ENCODE peak calls at places on chromosomes 3 and 15, in four cellular contexts. One of them, this sample, is unnamed.
A peak's percentile ranks its signal among the peaks of the same experiment; 100 is the strongest.

GRCh38 chr3:178206554-178206953 is 329.7 kb upstream of the KCNMB2 start:
- DNase-seq in colonic mucosa: no peak
- DNase-seq in heart right ventricle: no peak
- DNase-seq in stomach: no peak
- DNase-seq in this sample: no peak

GRCh38 chr15:29141908-29142747 is 127.5 kb downstream of the NSMCE3 start:
- DNase-seq in colonic mucosa: no peak
- DNase-seq in stomach: no peak
- DNase-seq in heart right ventricle: no peak
- DNase-seq in this sample: peak; percentile 40

GRCh38 chr15:87123676-87124382 is 1044.2 kb downstream of the AGBL1 start:
- DNase-seq in heart right ventricle: no peak
- DNase-seq in colonic mucosa: no peak
- DNase-seq in stomach: no peak
- DNase-seq in this sample: no peak

GRCh38 chr15:51499379-51499976 is 123.1 kb downstream of the DMXL2 start:
- DNase-seq in heart right ventricle: no peak
- DNase-seq in stomach: no peak
- DNase-seq in colonic mucosa: no peak
- DNase-seq in this sample: no peak

GRCh38 chr3:24388611-24389010 is 106.0 kb downstream of the THRB start:
- DNase-seq in stomach: no peak
- DNase-seq in colonic mucosa: no peak
- DNase-seq in heart right ventricle: no peak
- DNase-seq in this sample: no peak

GRCh38 chr3:138308783-138309182 is 20.9 kb downstream of the NME9 start:
- DNase-seq in heart right ventricle: no peak
- DNase-seq in colonic mucosa: no peak
- DNase-seq in stomach: no peak
- DNase-seq in this sample: no peak

GRCh38 chr3:21621396-21621695 is 129.7 kb downstream of the ZNF385D start:
- DNase-seq in colonic mucosa: no peak
- DNase-seq in heart right ventricle: no peak
- DNase-seq in stomach: no peak
- DNase-seq in this sample: no peak

GRCh38 chr3:72750405-72750922 is 97.8 kb downstream of the SHQ1 start:
- DNase-seq in heart right ventricle: no peak
- DNase-seq in stomach: no peak
- DNase-seq in colonic mucosa: no peak
- DNase-seq in this sample: no peak

GRCh38 chr15:90557651-90558084 is 27.9 kb downstream of the CRTC3 start:
- DNase-seq in heart right ventricle: peak; percentile 82
- DNase-seq in colonic mucosa: peak; percentile 46
- DNase-seq in stomach: peak; percentile 93
- DNase-seq in this sample: peak; percentile 71

GRCh38 chr15:98809273-98809672 is 160.9 kb downstream of the IGF1R start:
- DNase-seq in colonic mucosa: no peak
- DNase-seq in stomach: peak; percentile 69
- DNase-seq in heart right ventricle: peak; percentile 46
- DNase-seq in this sample: no peak

GRCh38 chr3:112116777-112117186 is 16.3 kb downstream of the GCSAM start:
- DNase-seq in heart right ventricle: peak; percentile 40
- DNase-seq in colonic mucosa: no peak
- DNase-seq in stomach: no peak
- DNase-seq in this sample: no peak

GRCh38 chr3:101379695-101380376 is 59.5 kb upstream of the IMPG2 start:
- DNase-seq in colonic mucosa: no peak
- DNase-seq in stomach: no peak
- DNase-seq in heart right ventricle: no peak
- DNase-seq in this sample: no peak

GRCh38 chr3:190252080-190252479 is 70.2 kb downstream of the CLDN1 start:
- DNase-seq in heart right ventricle: no peak
- DNase-seq in colonic mucosa: no peak
- DNase-seq in stomach: no peak
- DNase-seq in this sample: no peak

GRCh38 chr3:114939920-114940319 is 207.2 kb downstream of the ZBTB20 start:
- DNase-seq in colonic mucosa: no peak
- DNase-seq in heart right ventricle: no peak
- DNase-seq in stomach: no peak
- DNase-seq in this sample: no peak

GRCh38 chr15:76200641-76201105 is 110.6 kb downstream of the ETFA start:
- DNase-seq in colonic mucosa: no peak
- DNase-seq in heart right ventricle: no peak
- DNase-seq in stomach: peak; percentile 41
- DNase-seq in this sample: no peak

GRCh38 chr3:54837964-54838363 is 89.9 kb downstream of the LRTM1 start:
- DNase-seq in stomach: no peak
- DNase-seq in heart right ventricle: no peak
- DNase-seq in colonic mucosa: no peak
- DNase-seq in this sample: no peak

GRCh38 chr15:77186518-77187095 is 115.7 kb upstream of the TSPAN3 start:
- DNase-seq in colonic mucosa: no peak
- DNase-seq in heart right ventricle: no peak
- DNase-seq in stomach: no peak
- DNase-seq in this sample: no peak

GRCh38 chr3:9918261-9919038 is 1.6 kb downstream of the IL17RC start:
- DNase-seq in stomach: no peak
- DNase-seq in heart right ventricle: no peak
- DNase-seq in colonic mucosa: no peak
- DNase-seq in this sample: no peak

GRCh38 chr3:19107719-19108118 is 40.6 kb upstream of the KCNH8 start:
- DNase-seq in colonic mucosa: no peak
- DNase-seq in heart right ventricle: no peak
- DNase-seq in stomach: no peak
- DNase-seq in this sample: no peak

GRCh38 chr3:189269356-189269755 is 97.6 kb downstream of the TPRG1 start:
- DNase-seq in colonic mucosa: no peak
- DNase-seq in heart right ventricle: no peak
- DNase-seq in stomach: no peak
- DNase-seq in this sample: no peak

GRCh38 chr15:32844118-32844711 is 126.4 kb downstream of the GREM1 start:
- DNase-seq in colonic mucosa: no peak
- DNase-seq in heart right ventricle: no peak
- DNase-seq in stomach: no peak
- DNase-seq in this sample: no peak

GRCh38 chr15:72782274-72782992 is 1.1 kb downstream of the ADPGK start:
- DNase-seq in colonic mucosa: no peak
- DNase-seq in heart right ventricle: no peak
- DNase-seq in stomach: no peak
- DNase-seq in this sample: no peak

GRCh38 chr3:140128217-140129137 is 193.5 kb downstream of the CLSTN2 start:
- DNase-seq in stomach: peak; percentile 29
- DNase-seq in colonic mucosa: peak; percentile 20
- DNase-seq in heart right ventricle: peak; percentile 15
- DNase-seq in this sample: peak; percentile 49

GRCh38 chr15:39553947-39554731 is 26.7 kb upstream of the THBS1 start:
- DNase-seq in heart right ventricle: no peak
- DNase-seq in stomach: no peak
- DNase-seq in colonic mucosa: peak; percentile 66
- DNase-seq in this sample: no peak

GRCh38 chr15:54605556-54605955 is 591.2 kb downstream of the RSL24D1 start:
- DNase-seq in colonic mucosa: no peak
- DNase-seq in heart right ventricle: no peak
- DNase-seq in stomach: no peak
- DNase-seq in this sample: no peak

GRCh38 chr3:58167431-58168351 is 43.1 kb downstream of the DNASE1L3 start:
- DNase-seq in stomach: peak; percentile 62
- DNase-seq in colonic mucosa: peak; percentile 69
- DNase-seq in heart right ventricle: peak; percentile 72
- DNase-seq in this sample: no peak

GRCh38 chr3:58163234-58163633 is 47.5 kb downstream of the DNASE1L3 start:
- DNase-seq in colonic mucosa: no peak
- DNase-seq in stomach: no peak
- DNase-seq in heart right ventricle: no peak
- DNase-seq in this sample: no peak

GRCh38 chr3:58161435-58162398 is 49.1 kb downstream of the DNASE1L3 start:
- DNase-seq in colonic mucosa: peak; percentile 69
- DNase-seq in heart right ventricle: no peak
- DNase-seq in stomach: peak; percentile 75
- DNase-seq in this sample: no peak

GRCh38 chr3:58164916-58165821 is 45.6 kb downstream of the DNASE1L3 start:
- DNase-seq in heart right ventricle: no peak
- DNase-seq in stomach: peak; percentile 58
- DNase-seq in colonic mucosa: no peak
- DNase-seq in this sample: no peak

GRCh38 chr3:58164199-58164879 is 46.4 kb downstream of the DNASE1L3 start:
- DNase-seq in stomach: peak; percentile 92
- DNase-seq in heart right ventricle: peak; percentile 85
- DNase-seq in colonic mucosa: peak; percentile 63
- DNase-seq in this sample: no peak
- H3K36me3 ChIP-seq in stomach: peaks cover 72% of the 10 kb centered on the region
- H3K36me3 ChIP-seq in heart right ventricle: no peaks in the 10 kb centered on the region
- H3K36me3 ChIP-seq in colonic mucosa: peaks cover 14% of the 10 kb centered on the region
- H3K36me3 ChIP-seq in this sample: peaks cover 95% of the 10 kb centered on the region

DNA sequence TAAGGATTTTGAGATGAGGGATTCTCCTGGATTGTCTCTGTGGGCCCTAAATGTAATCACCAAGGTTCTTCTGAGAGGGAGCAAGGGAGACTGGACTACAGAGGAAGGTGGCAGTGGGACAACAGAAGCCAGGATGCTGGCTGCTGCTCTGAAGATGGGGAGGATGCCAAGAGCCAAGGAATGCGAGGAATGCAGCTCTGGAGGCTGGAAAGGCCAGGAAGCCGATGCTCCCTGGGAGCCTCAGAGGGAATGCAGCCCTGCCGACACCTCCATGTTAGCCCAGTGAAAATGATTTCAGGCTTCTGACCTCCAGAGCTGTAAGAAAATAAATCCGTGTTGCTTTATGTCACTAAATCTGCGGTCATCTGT is 44.0 kb downstream of the UMPS start:
- DNase-seq in stomach: no peak
- DNase-seq in colonic mucosa: no peak
- DNase-seq in heart right ventricle: peak; percentile 51
- DNase-seq in this sample: no peak
- H3K36me3 ChIP-seq in stomach: no peaks in the 10 kb centered on the region
- H3K36me3 ChIP-seq in colonic mucosa: no peaks in the 10 kb centered on the region
- H3K36me3 ChIP-seq in heart right ventricle: peaks cover 8% of the 10 kb centered on the region
- H3K36me3 ChIP-seq in this sample: no peaks in the 10 kb centered on the region

GRCh38 chr3:57659004-57659672 is 33.7 kb downstream of the DENND6A start:
- DNase-seq in colonic mucosa: no peak
- DNase-seq in heart right ventricle: no peak
- DNase-seq in stomach: no peak
- DNase-seq in this sample: no peak
- H3K36me3 ChIP-seq in colonic mucosa: no peaks in the 10 kb centered on the region
- H3K36me3 ChIP-seq in heart right ventricle: peaks cover 16% of the 10 kb centered on the region
- H3K36me3 ChIP-seq in stomach: peaks cover 68% of the 10 kb centered on the region
- H3K36me3 ChIP-seq in this sample: no peaks in the 10 kb centered on the region

GRCh38 chr3:172312711-172313110 is 135.5 kb downstream of the GHSR start:
- DNase-seq in stomach: no peak
- DNase-seq in colonic mucosa: no peak
- DNase-seq in heart right ventricle: no peak
- DNase-seq in this sample: no peak

GRCh38 chr3:172311217-172311616 is 137.0 kb downstream of the GHSR start:
- DNase-seq in heart right ventricle: no peak
- DNase-seq in stomach: no peak
- DNase-seq in colonic mucosa: no peak
- DNase-seq in this sample: no peak

GRCh38 chr3:172313671-172314070 is 134.6 kb downstream of the GHSR start:
- DNase-seq in colonic mucosa: no peak
- DNase-seq in heart right ventricle: no peak
- DNase-seq in stomach: no peak
- DNase-seq in this sample: no peak

GRCh38 chr3:172310361-172310760 is 137.9 kb downstream of the GHSR start:
- DNase-seq in stomach: no peak
- DNase-seq in colonic mucosa: no peak
- DNase-seq in heart right ventricle: no peak
- DNase-seq in this sample: no peak

GRCh38 chr3:172312006-172312405 is 136.2 kb downstream of the GHSR start:
- DNase-seq in colonic mucosa: no peak
- DNase-seq in heart right ventricle: no peak
- DNase-seq in stomach: no peak
- DNase-seq in this sample: no peak
- H3K36me3 ChIP-seq in colonic mucosa: peaks cover 4% of the 10 kb centered on the region
- H3K36me3 ChIP-seq in heart right ventricle: peaks cover 18% of the 10 kb centered on the region
- H3K36me3 ChIP-seq in stomach: peaks cover 71% of the 10 kb centered on the region
- H3K36me3 ChIP-seq in this sample: peaks cover 37% of the 10 kb centered on the region

GRCh38 chr3:135103913-135104312 is 308.9 kb downstream of the EPHB1 start:
- DNase-seq in heart right ventricle: no peak
- DNase-seq in stomach: no peak
- DNase-seq in colonic mucosa: no peak
- DNase-seq in this sample: no peak
- H3K36me3 ChIP-seq in heart right ventricle: no peaks in the 10 kb centered on the region
- H3K36me3 ChIP-seq in stomach: no peaks in the 10 kb centered on the region
- H3K36me3 ChIP-seq in colonic mucosa: no peaks in the 10 kb centered on the region
- H3K36me3 ChIP-seq in this sample: no peaks in the 10 kb centered on the region

GRCh38 chr3:64756587-64756986 is 68.8 kb upstream of the ADAMTS9 start:
- DNase-seq in colonic mucosa: no peak
- DNase-seq in stomach: no peak
- DNase-seq in heart right ventricle: no peak
- DNase-seq in this sample: no peak
- H3K36me3 ChIP-seq in colonic mucosa: no peaks in the 10 kb centered on the region
- H3K36me3 ChIP-seq in stomach: no peaks in the 10 kb centered on the region
- H3K36me3 ChIP-seq in heart right ventricle: no peaks in the 10 kb centered on the region
- H3K36me3 ChIP-seq in this sample: no peaks in the 10 kb centered on the region

GRCh38 chr3:57256844-57257243 is 29.3 kb downstream of the APPL1 start:
- DNase-seq in heart right ventricle: peak; percentile 27
- DNase-seq in colonic mucosa: no peak
- DNase-seq in stomach: no peak
- DNase-seq in this sample: no peak
- H3K36me3 ChIP-seq in heart right ventricle: peaks cover 38% of the 10 kb centered on the region
- H3K36me3 ChIP-seq in colonic mucosa: no peaks in the 10 kb centered on the region
- H3K36me3 ChIP-seq in stomach: peaks cover 86% of the 10 kb centered on the region
- H3K36me3 ChIP-seq in this sample: peaks cover 80% of the 10 kb centered on the region

DNA sequence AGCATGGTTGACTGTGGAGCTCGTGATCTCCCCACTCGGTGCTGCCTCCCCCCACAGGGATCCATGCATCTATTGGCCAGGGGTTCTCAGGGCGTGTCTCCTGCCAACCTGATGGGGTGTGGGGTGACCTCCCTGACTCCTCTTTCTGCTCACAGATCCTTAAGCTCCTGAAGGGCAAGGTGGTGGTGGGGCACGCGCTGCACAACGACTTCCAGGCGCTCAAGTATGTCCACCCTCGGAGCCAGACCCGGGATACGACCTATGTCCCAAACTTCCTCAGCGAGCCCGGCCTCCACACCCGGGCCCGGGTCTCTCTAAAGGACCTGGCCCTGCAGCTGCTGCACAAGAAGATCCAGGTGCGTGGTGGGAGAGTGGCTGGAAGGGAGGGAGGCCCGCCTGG is 7.9 kb downstream of the AEN start:
- DNase-seq in colonic mucosa: no peak
- DNase-seq in heart right ventricle: no peak
- DNase-seq in stomach: no peak
- DNase-seq in this sample: no peak
- H3K36me3 ChIP-seq in colonic mucosa: no peaks in the 10 kb centered on the region
- H3K36me3 ChIP-seq in heart right ventricle: peaks cover 18% of the 10 kb centered on the region
- H3K36me3 ChIP-seq in stomach: peaks cover 74% of the 10 kb centered on the region
- H3K36me3 ChIP-seq in this sample: peaks cover 11% of the 10 kb centered on the region